ENCODE peak calls at places on chromosomes 4 and X, in nine cellular contexts. One of them, this sample, is unnamed.

GRCh38 chrX:11724122-11725017 is 33.7 kb upstream of the MSL3 start:
- DNase-seq in ascending aorta: no peak
- DNase-seq in heart left ventricle: no peak
- DNase-seq in HCT116: peak; percentile 7
- DNase-seq in thoracic aorta: no peak
- DNase-seq in ovary: no peak
- DNase-seq in lung: no peak
- DNase-seq in stomach: no peak
- DNase-seq in tibial nerve: no peak
- DNase-seq in this sample: no peak

GRCh38 chr4:177229331-177229730 is 80.3 kb upstream of the NEIL3 start:
- DNase-seq in ascending aorta: no peak
- DNase-seq in heart left ventricle: no peak
- DNase-seq in HCT116: no peak
- DNase-seq in thoracic aorta: no peak
- DNase-seq in ovary: no peak
- DNase-seq in lung: no peak
- DNase-seq in stomach: no peak
- DNase-seq in tibial nerve: no peak
- DNase-seq in this sample: no peak

GRCh38 chrX:24550166-24550565 is 85.1 kb downstream of the PDK3 start:
- DNase-seq in ascending aorta: no peak
- DNase-seq in heart left ventricle: no peak
- DNase-seq in HCT116: no peak
- DNase-seq in thoracic aorta: no peak
- DNase-seq in ovary: no peak
- DNase-seq in lung: no peak
- DNase-seq in stomach: no peak
- DNase-seq in tibial nerve: no peak
- DNase-seq in this sample: no peak

GRCh38 chr4:3301450-3302163 is 8.8 kb downstream of the RGS12 start:
- DNase-seq in ascending aorta: no peak
- DNase-seq in heart left ventricle: peak; percentile 14
- DNase-seq in HCT116: no peak
- DNase-seq in thoracic aorta: no peak
- DNase-seq in ovary: peak; percentile 30
- DNase-seq in lung: no peak
- DNase-seq in stomach: no peak
- DNase-seq in tibial nerve: no peak
- DNase-seq in this sample: no peak

GRCh38 chr4:20625460-20625859 is 74.8 kb upstream of the PACRGL start:
- DNase-seq in ascending aorta: no peak
- DNase-seq in heart left ventricle: peak; percentile 60
- DNase-seq in HCT116: no peak
- DNase-seq in thoracic aorta: no peak
- DNase-seq in ovary: no peak
- DNase-seq in lung: no peak
- DNase-seq in stomach: no peak
- DNase-seq in tibial nerve: no peak
- DNase-seq in this sample: no peak

GRCh38 chrX:40912166-40912565 is 173.1 kb upstream of the USP9X start:
- DNase-seq in ascending aorta: no peak
- DNase-seq in heart left ventricle: no peak
- DNase-seq in HCT116: no peak
- DNase-seq in thoracic aorta: no peak
- DNase-seq in ovary: no peak
- DNase-seq in lung: no peak
- DNase-seq in stomach: no peak
- DNase-seq in tibial nerve: no peak
- DNase-seq in this sample: no peak

GRCh38 chrX:53511302-53511701 is 77.1 kb upstream of the HSD17B10 start:
- DNase-seq in ascending aorta: no peak
- DNase-seq in heart left ventricle: no peak
- DNase-seq in HCT116: no peak
- DNase-seq in thoracic aorta: no peak
- DNase-seq in ovary: no peak
- DNase-seq in lung: no peak
- DNase-seq in stomach: no peak
- DNase-seq in tibial nerve: no peak
- DNase-seq in this sample: no peak

GRCh38 chrX:71871367-71871766 is 39.3 kb upstream of the NHSL2 start:
- DNase-seq in ascending aorta: no peak
- DNase-seq in heart left ventricle: no peak
- DNase-seq in HCT116: no peak
- DNase-seq in thoracic aorta: no peak
- DNase-seq in ovary: no peak
- DNase-seq in lung: no peak
- DNase-seq in stomach: peak; percentile 55
- DNase-seq in tibial nerve: no peak
- DNase-seq in this sample: no peak

GRCh38 chr4:47049347-47049746 is 18.0 kb downstream of the GABRB1 start:
- DNase-seq in ascending aorta: no peak
- DNase-seq in heart left ventricle: no peak
- DNase-seq in HCT116: no peak
- DNase-seq in thoracic aorta: no peak
- DNase-seq in ovary: no peak
- DNase-seq in lung: no peak
- DNase-seq in stomach: no peak
- DNase-seq in tibial nerve: no peak
- DNase-seq in this sample: no peak

GRCh38 chr4:2583517-2583916 is 47.1 kb downstream of the FAM193A start:
- DNase-seq in ascending aorta: no peak
- DNase-seq in heart left ventricle: no peak
- DNase-seq in HCT116: no peak
- DNase-seq in thoracic aorta: no peak
- DNase-seq in ovary: no peak
- DNase-seq in lung: peak; percentile 43
- DNase-seq in stomach: no peak
- DNase-seq in tibial nerve: no peak
- DNase-seq in this sample: peak; percentile 53

GRCh38 chrX:115344885-115345653 is 55.6 kb downstream of the LUZP4 start:
- DNase-seq in ascending aorta: peak; percentile 95
- DNase-seq in heart left ventricle: peak; percentile 83
- DNase-seq in HCT116: peak; percentile 29
- DNase-seq in thoracic aorta: peak; percentile 52
- DNase-seq in ovary: peak; percentile 88
- DNase-seq in lung: peak; percentile 89
- DNase-seq in stomach: peak; percentile 65
- DNase-seq in tibial nerve: peak; percentile 68
- DNase-seq in this sample: peak; percentile 82

GRCh38 chrX:86348669-86349068 is 200.4 kb downstream of the DACH2 start:
- DNase-seq in ascending aorta: no peak
- DNase-seq in heart left ventricle: no peak
- DNase-seq in HCT116: no peak
- DNase-seq in thoracic aorta: no peak
- DNase-seq in ovary: no peak
- DNase-seq in lung: no peak
- DNase-seq in stomach: no peak
- DNase-seq in tibial nerve: no peak
- DNase-seq in this sample: no peak

GRCh38 chrX:80181079-80181478 is 166.5 kb downstream of the TBX22 start:
- DNase-seq in ascending aorta: no peak
- DNase-seq in heart left ventricle: no peak
- DNase-seq in HCT116: no peak
- DNase-seq in thoracic aorta: no peak
- DNase-seq in ovary: no peak
- DNase-seq in lung: no peak
- DNase-seq in stomach: no peak
- DNase-seq in tibial nerve: no peak
- DNase-seq in this sample: no peak

GRCh38 chr4:6701371-6701770 is 7.7 kb downstream of the S100P start:
- DNase-seq in ascending aorta: no peak
- DNase-seq in heart left ventricle: no peak
- DNase-seq in HCT116: no peak
- DNase-seq in thoracic aorta: no peak
- DNase-seq in ovary: no peak
- DNase-seq in lung: no peak
- DNase-seq in stomach: no peak
- DNase-seq in tibial nerve: no peak
- DNase-seq in this sample: no peak

GRCh38 chr4:16196482-16197393 is 29.5 kb downstream of the TAPT1 start:
- DNase-seq in ascending aorta: no peak
- DNase-seq in heart left ventricle: no peak
- DNase-seq in HCT116: peak; percentile 38
- DNase-seq in thoracic aorta: no peak
- DNase-seq in ovary: no peak
- DNase-seq in lung: no peak
- DNase-seq in stomach: no peak
- DNase-seq in tibial nerve: no peak
- DNase-seq in this sample: no peak

GRCh38 chr4:95510145-95510544 is 38.6 kb downstream of the UNC5C start:
- DNase-seq in ascending aorta: no peak
- DNase-seq in heart left ventricle: no peak
- DNase-seq in HCT116: no peak
- DNase-seq in thoracic aorta: no peak
- DNase-seq in ovary: no peak
- DNase-seq in lung: no peak
- DNase-seq in stomach: no peak
- DNase-seq in tibial nerve: no peak
- DNase-seq in this sample: no peak

GRCh38 chr4:78369691-78370090 is 181.9 kb upstream of the ANXA3 start:
- DNase-seq in ascending aorta: no peak
- DNase-seq in heart left ventricle: no peak
- DNase-seq in HCT116: no peak
- DNase-seq in thoracic aorta: no peak
- DNase-seq in ovary: no peak
- DNase-seq in lung: no peak
- DNase-seq in stomach: no peak
- DNase-seq in tibial nerve: no peak
- DNase-seq in this sample: no peak

GRCh38 chr4:102554988-102555387 is 53.8 kb downstream of the NFKB1 start:
- DNase-seq in ascending aorta: no peak
- DNase-seq in heart left ventricle: no peak
- DNase-seq in HCT116: no peak
- DNase-seq in thoracic aorta: no peak
- DNase-seq in ovary: no peak
- DNase-seq in lung: no peak
- DNase-seq in stomach: no peak
- DNase-seq in tibial nerve: no peak
- DNase-seq in this sample: no peak

GRCh38 chrX:1558761-1559468 is 21.9 kb upstream of the P2RY8 start:
- DNase-seq in ascending aorta: peak; percentile 34
- DNase-seq in heart left ventricle: no peak
- DNase-seq in HCT116: no peak
- DNase-seq in thoracic aorta: no peak
- DNase-seq in ovary: no peak
- DNase-seq in lung: no peak
- DNase-seq in stomach: peak; percentile 24
- DNase-seq in tibial nerve: no peak
- DNase-seq in this sample: no peak

GRCh38 chrX:138294951-138295350 is 416.6 kb downstream of the FGF13 start:
- DNase-seq in ascending aorta: no peak
- DNase-seq in heart left ventricle: no peak
- DNase-seq in HCT116: no peak
- DNase-seq in thoracic aorta: no peak
- DNase-seq in ovary: no peak
- DNase-seq in lung: no peak
- DNase-seq in stomach: no peak
- DNase-seq in tibial nerve: no peak
- DNase-seq in this sample: no peak

DNA sequence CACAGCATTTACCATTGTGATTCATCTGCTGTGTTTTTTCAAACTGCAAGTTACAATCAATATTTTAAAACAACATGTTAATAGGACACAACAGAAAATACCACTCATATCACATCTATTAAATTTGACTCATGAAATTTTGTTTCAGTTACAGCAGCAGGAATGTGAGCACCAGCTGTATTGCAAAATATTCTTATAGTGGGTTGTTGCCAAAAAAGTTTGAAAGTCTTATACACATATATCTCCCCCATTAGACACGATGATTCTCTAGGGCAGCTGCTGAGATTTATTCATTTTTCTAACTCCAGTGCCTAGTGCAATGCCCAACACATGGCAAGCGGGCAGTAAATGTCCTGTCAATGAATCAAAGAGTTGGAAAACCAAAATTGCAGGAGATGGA is 26.6 kb upstream of the NKX3-2 start:
- DNase-seq in ascending aorta: no peak
- DNase-seq in heart left ventricle: no peak
- DNase-seq in HCT116: no peak
- DNase-seq in thoracic aorta: no peak
- DNase-seq in ovary: no peak
- DNase-seq in lung: no peak
- DNase-seq in stomach: no peak
- DNase-seq in tibial nerve: no peak
- DNase-seq in this sample: no peak
- H3K36me3 ChIP-seq in ascending aorta: peaks cover 54% of the 10 kb centered on the region
- H3K36me3 ChIP-seq in heart left ventricle: peaks cover 87% of the 10 kb centered on the region
- H3K36me3 ChIP-seq in HCT116: peaks cover 23% of the 10 kb centered on the region
- H3K36me3 ChIP-seq in thoracic aorta: peaks cover 39% of the 10 kb centered on the region
- H3K36me3 ChIP-seq in ovary: no peaks in the 10 kb centered on the region
- H3K36me3 ChIP-seq in lung: peaks cover 32% of the 10 kb centered on the region
- H3K36me3 ChIP-seq in stomach: peaks cover 96% of the 10 kb centered on the region
- H3K36me3 ChIP-seq in tibial nerve: peaks cover 89% of the 10 kb centered on the region
- H3K36me3 ChIP-seq in this sample: peaks cover 1% of the 10 kb centered on the region

GRCh38 chr4:79679859-79680258 is 271.8 kb upstream of the GK2 start:
- DNase-seq in ascending aorta: no peak
- DNase-seq in heart left ventricle: no peak
- DNase-seq in HCT116: no peak
- DNase-seq in thoracic aorta: no peak
- DNase-seq in ovary: no peak
- DNase-seq in lung: no peak
- DNase-seq in stomach: no peak
- DNase-seq in tibial nerve: no peak
- DNase-seq in this sample: no peak
- H3K4me3 ChIP-seq in ascending aorta: no peak overlapping the region
- H3K4me3 ChIP-seq in heart left ventricle: no peak overlapping the region
- H3K4me3 ChIP-seq in HCT116: no peak overlapping the region
- H3K4me3 ChIP-seq in thoracic aorta: no peak overlapping the region
- H3K4me3 ChIP-seq in ovary: no peak overlapping the region
- H3K4me3 ChIP-seq in lung: no peak overlapping the region
- H3K4me3 ChIP-seq in stomach: no peak overlapping the region
- H3K4me3 ChIP-seq in tibial nerve: no peak overlapping the region
- H3K4me3 ChIP-seq in this sample: no peak overlapping the region

GRCh38 chrX:26664919-26665318 is 448.9 kb downstream of the MAGEB5 start:
- DNase-seq in ascending aorta: no peak
- DNase-seq in heart left ventricle: no peak
- DNase-seq in HCT116: no peak
- DNase-seq in thoracic aorta: no peak
- DNase-seq in ovary: no peak
- DNase-seq in lung: no peak
- DNase-seq in stomach: no peak
- DNase-seq in tibial nerve: no peak
- DNase-seq in this sample: no peak
- TF ChIP-seq CTCF in ascending aorta: no peak
- TF ChIP-seq CTCF in heart left ventricle: no peak
- TF ChIP-seq CTCF in HCT116: peak; percentile 34
- TF ChIP-seq CTCF in thoracic aorta: no peak
- TF ChIP-seq CTCF in ovary: no peak
- TF ChIP-seq CTCF in lung: no peak
- TF ChIP-seq CTCF in stomach: no peak
- TF ChIP-seq CTCF in tibial nerve: no peak
- TF ChIP-seq CTCF in this sample: no peak

DNA sequence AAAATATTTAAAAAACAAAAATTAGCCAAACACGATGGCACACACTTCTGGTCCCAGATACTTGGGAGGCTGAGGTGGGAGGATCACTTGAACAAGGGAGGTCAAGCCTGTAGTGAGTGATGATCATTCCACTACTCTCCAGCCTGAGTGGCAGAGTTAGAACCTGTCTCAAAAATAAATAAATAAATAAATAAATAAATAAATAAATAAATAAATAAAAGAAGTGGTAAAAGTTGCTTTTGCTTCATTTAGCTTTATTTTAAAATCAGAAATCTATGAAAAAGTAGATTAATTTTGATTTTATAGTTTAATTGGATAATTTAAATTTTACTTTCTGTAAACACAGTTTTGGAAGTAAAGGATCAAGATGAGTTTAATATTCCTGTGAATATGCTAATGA is 552.9 kb upstream of the PCDH10 start:
- DNase-seq in ascending aorta: no peak
- DNase-seq in heart left ventricle: no peak
- DNase-seq in HCT116: no peak
- DNase-seq in thoracic aorta: no peak
- DNase-seq in ovary: no peak
- DNase-seq in lung: no peak
- DNase-seq in stomach: no peak
- DNase-seq in tibial nerve: no peak
- DNase-seq in this sample: no peak
- H3K36me3 ChIP-seq in ascending aorta: no peaks in the 10 kb centered on the region
- H3K36me3 ChIP-seq in heart left ventricle: no peaks in the 10 kb centered on the region
- H3K36me3 ChIP-seq in HCT116: no peaks in the 10 kb centered on the region
- H3K36me3 ChIP-seq in thoracic aorta: no peaks in the 10 kb centered on the region
- H3K36me3 ChIP-seq in ovary: no peaks in the 10 kb centered on the region
- H3K36me3 ChIP-seq in lung: no peaks in the 10 kb centered on the region
- H3K36me3 ChIP-seq in stomach: no peaks in the 10 kb centered on the region
- H3K36me3 ChIP-seq in tibial nerve: no peaks in the 10 kb centered on the region
- H3K36me3 ChIP-seq in this sample: no peaks in the 10 kb centered on the region

This sample was measured in Caco-2.